ENCODE peak calls at places on chromosomes 12 and 14, in seven cellular contexts. H, P, B, K, J, F and X are unnamed samples.

GRCh38 chr12:80186727-80187217 is 87.4 kb downstream of the OTOGL start:
- DNase-seq in H (peak), P (peak), B (no peak), K (no peak), J (peak), F (no peak), X (peak)

GRCh38 chr12:57527184-57527583 is 4.6 kb downstream of the MBD6 start:
- DNase-seq in H (no peak), P (no peak), B (no peak), K (no peak), J (no peak), F (no peak), X (no peak)

GRCh38 chr14:57486767-57487379 is 6.8 kb downstream of the CCDC198 start:
- DNase-seq in H (no peak), P (no peak), B (no peak), K (no peak), J (peak), F (no peak), X (no peak)

GRCh38 chr12:21433525-21433924 is 3.9 kb upstream of the PYROXD1 start:
- DNase-seq in H (no peak), P (no peak), B (no peak), K (no peak), J (no peak), F (no peak), X (no peak)

GRCh38 chr12:52585951-52586350 is 12.3 kb upstream of the KRT74 start:
- DNase-seq in H (no peak), P (no peak), B (no peak), K (no peak), J (no peak), F (peak), X (no peak)

GRCh38 chr12:124765571-124766489 is 97.8 kb downstream of the SCARB1 start:
- DNase-seq in H (no peak), P (no peak), B (no peak), K (no peak), J (peak), F (no peak), X (no peak)

GRCh38 chr14:106318700-106319099 is 792.3 kb downstream of the TMEM121 start:
- DNase-seq in H (no peak), P (no peak), B (no peak), K (peak), J (no peak), F (peak), X (no peak)

GRCh38 chr12:70661762-70662161 is 24.5 kb upstream of the PTPRB start:
- DNase-seq in H (peak), P (no peak), B (no peak), K (no peak), J (peak), F (no peak), X (no peak)

GRCh38 chr14:31934767-31935266 is 142.3 kb upstream of the ARHGAP5 start:
- DNase-seq in H (no peak), P (peak), B (peak), K (no peak), J (peak), F (no peak), X (peak)

GRCh38 chr12:64627781-64628180 is 17.5 kb downstream of the RASSF3 start:
- DNase-seq in H (no peak), P (no peak), B (no peak), K (no peak), J (peak), F (no peak), X (no peak)

GRCh38 chr12:68391905-68392304 is 59.7 kb upstream of the MDM1 start:
- DNase-seq in H (no peak), P (no peak), B (no peak), K (no peak), J (no peak), F (no peak), X (no peak)

GRCh38 chr14:104536942-104537612 is 42.5 kb upstream of the C14orf180 start:
- DNase-seq in H (no peak), P (no peak), B (no peak), K (no peak), J (peak), F (no peak), X (no peak)

GRCh38 chr12:111394480-111394879 is 11.2 kb upstream of the SH2B3 start:
- DNase-seq in H (no peak), P (no peak), B (no peak), K (no peak), J (no peak), F (no peak), X (no peak)

GRCh38 chr12:43501705-43502104 is 50.3 kb downstream of the ADAMTS20 start:
- DNase-seq in H (no peak), P (no peak), B (no peak), K (no peak), J (peak), F (no peak), X (no peak)

GRCh38 chr12:54558311-54558710 is 8.9 kb downstream of the PDE1B start:
- DNase-seq in H (no peak), P (no peak), B (no peak), K (no peak), J (no peak), F (no peak), X (no peak)
- H3K4me3 ChIP-seq in H (no peak), P (no peak), B (no peak), K (no peak), J (no peak), F (no peak), X (no peak)

GRCh38 chr12:130714591-130715149 is 1.4 kb downstream of the RIMBP2 start:
- DNase-seq in H (no peak), P (no peak), B (no peak), K (no peak), J (no peak), F (no peak), X (peak)
- H3K4me3 ChIP-seq in H (no peak), P (no peak), B (peak), K (peak), J (no peak), F (no peak), X (peak)

GRCh38 chr14:100066984-100067383 is 1.8 kb downstream of the EVL start:
- DNase-seq in H (no peak), P (no peak), B (no peak), K (peak), J (no peak), F (no peak), X (no peak)

GRCh38 chr14:100067971-100068959 is 3.0 kb downstream of the EVL start:
- DNase-seq in H (no peak), P (peak), B (peak), K (peak), J (peak), F (peak), X (no peak)

GRCh38 chr14:100067481-100067880 is 2.3 kb downstream of the EVL start:
- DNase-seq in H (no peak), P (no peak), B (no peak), K (peak), J (no peak), F (no peak), X (no peak)

GRCh38 chr14:100065161-100065871 is at the start of gene EVL:
- DNase-seq in H (no peak), P (peak), B (peak), K (peak), J (no peak), F (peak), X (no peak)

GRCh38 chr14:100065942-100066574 is 836 bp downstream of the EVL start:
- DNase-seq in H (no peak), P (no peak), B (no peak), K (peak), J (peak), F (peak), X (no peak)
- H3K4me3 ChIP-seq in H (no peak), P (no peak), B (peak), K (peak), J (no peak), F (peak), X (no peak)

DNA sequence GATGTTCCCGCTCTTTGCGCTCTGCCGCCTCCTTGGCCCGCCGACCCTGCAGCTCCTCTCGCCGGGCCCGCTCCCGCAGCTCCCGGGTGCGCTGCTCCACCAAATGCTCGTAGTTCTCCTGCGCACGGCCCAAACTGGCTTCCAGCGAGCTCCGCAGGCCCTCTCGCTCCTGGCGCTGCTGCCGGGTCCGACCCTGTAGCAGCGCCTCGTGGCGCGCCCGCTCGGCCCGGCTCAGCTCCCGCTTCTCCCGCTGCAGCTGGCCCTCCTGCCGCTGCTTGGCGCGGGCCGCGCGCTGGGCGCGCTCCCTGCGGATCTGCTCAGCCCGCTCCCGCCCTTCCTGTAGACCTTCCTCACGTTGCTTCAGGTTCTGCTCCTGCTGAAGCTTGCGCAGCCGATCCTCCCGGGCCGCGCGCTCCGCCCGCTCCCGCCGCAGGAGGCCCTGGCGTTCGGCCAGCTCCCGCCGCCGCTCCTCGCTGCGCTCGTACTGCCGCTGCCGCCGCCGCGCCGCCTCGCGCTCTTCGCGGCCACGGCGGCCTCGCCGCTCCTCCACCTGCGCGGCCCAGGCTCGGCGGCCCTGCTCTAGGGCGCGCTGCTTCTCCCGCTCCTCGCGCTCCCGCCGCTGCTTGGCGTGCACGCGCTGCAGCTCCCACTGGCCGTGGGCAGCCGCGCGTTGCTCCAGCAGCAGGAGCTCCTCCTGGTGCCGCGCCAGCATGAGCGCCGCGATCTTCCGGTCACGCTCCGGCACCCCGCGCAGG is 2.6 kb downstream of the CCDC177 start:
- DNase-seq in H (no peak), P (no peak), B (no peak), K (peak), J (peak), F (no peak), X (peak)
- H3K4me3 ChIP-seq in H (peak), P (no peak), B (peak), K (no peak), J (no peak), F (no peak), X (peak)

DNA sequence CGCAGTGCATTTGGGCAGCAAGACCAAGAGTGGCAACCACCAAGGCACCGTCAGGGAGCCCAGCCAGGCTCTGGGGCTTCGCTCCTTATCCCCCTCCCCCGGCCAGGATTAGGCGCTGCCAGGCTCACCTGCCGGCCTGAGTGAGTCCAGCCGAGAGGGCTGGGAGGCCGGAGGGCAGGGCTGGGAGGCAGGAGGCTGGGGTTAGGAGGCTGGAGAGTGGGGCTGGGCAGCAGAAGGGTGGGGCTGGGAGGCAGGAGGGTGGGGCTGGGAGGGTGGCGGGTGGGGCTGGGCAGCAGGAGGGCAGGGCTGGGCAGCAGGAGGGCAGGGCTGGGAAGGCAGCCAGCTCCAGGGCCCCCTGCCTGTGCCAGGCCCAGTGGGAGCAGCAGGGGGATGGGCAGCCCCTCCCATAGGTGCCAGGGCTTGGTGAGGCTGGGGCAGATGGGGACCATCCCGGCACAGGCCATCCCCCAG is 101.7 kb upstream of the EIF5 start:
- DNase-seq in H (no peak), P (no peak), B (no peak), K (no peak), J (no peak), F (no peak), X (no peak)
- H3K4me3 ChIP-seq in H (no peak), P (no peak), B (no peak), K (no peak), J (no peak), F (no peak), X (no peak)

GRCh38 chr12:46126050-46126727 is 135.8 kb upstream of the SCAF11 start:
- DNase-seq in H (no peak), P (no peak), B (no peak), K (no peak), J (no peak), F (no peak), X (no peak)

GRCh38 chr12:46124132-46124847 is 133.9 kb upstream of the SCAF11 start:
- DNase-seq in H (no peak), P (no peak), B (no peak), K (no peak), J (no peak), F (no peak), X (no peak)

DNA sequence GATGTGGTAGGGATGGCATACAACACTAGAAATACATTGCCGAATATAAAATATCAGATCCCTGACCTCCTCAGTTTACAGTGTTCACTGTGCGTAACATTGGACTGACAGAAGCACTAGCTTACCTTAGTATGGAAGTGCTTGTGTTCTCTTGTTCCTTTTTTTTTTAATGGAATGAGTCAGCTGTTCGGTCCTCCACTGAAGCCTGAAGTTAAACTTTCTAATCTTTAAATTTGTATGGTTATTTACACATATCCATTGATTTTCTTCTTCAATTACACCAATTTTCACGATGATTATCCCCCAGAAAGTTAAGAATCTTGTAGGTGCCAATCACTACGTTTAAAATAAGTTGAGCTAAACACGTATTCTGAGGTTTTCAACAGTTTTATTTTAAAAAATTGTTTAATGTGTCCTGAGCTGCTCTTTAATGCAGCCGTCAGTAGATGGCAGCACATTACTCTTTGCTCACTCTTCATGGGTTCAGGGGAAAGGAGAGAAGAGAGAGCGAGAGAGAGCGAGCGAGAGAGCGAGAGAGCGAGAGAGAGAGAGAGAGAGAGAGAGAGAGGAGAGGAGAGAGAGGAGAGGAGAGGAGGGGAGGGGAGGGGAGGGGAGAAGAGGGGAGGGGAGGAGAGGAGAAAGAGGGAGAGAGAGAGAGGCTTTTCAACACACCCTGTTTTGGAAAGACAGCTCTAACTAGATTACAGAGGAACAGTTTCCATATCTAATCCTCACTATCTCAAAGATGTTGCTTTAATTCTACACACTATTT is 134.7 kb upstream of the SCAF11 start:
- DNase-seq in H (peak), P (peak), B (no peak), K (peak), J (peak), F (peak), X (peak)
- H3K4me3 ChIP-seq in H (peak), P (no peak), B (peak), K (no peak), J (no peak), F (no peak), X (peak)

GRCh38 chr12:54034784-54035310 is 2.0 kb downstream of the HOXC5 start:
- DNase-seq in H (no peak), P (no peak), B (no peak), K (no peak), J (no peak), F (no peak), X (no peak)

GRCh38 chr12:54038260-54038759 is 5.5 kb downstream of the HOXC5 start:
- DNase-seq in H (no peak), P (no peak), B (no peak), K (no peak), J (no peak), F (no peak), X (peak)

GRCh38 chr12:54037360-54038259 is 4.8 kb downstream of the HOXC5 start:
- DNase-seq in H (no peak), P (no peak), B (no peak), K (no peak), J (no peak), F (no peak), X (no peak)

GRCh38 chr12:54035561-54036377 is 2.9 kb downstream of the HOXC5 start:
- DNase-seq in H (no peak), P (no peak), B (no peak), K (no peak), J (no peak), F (no peak), X (no peak)

DNA sequence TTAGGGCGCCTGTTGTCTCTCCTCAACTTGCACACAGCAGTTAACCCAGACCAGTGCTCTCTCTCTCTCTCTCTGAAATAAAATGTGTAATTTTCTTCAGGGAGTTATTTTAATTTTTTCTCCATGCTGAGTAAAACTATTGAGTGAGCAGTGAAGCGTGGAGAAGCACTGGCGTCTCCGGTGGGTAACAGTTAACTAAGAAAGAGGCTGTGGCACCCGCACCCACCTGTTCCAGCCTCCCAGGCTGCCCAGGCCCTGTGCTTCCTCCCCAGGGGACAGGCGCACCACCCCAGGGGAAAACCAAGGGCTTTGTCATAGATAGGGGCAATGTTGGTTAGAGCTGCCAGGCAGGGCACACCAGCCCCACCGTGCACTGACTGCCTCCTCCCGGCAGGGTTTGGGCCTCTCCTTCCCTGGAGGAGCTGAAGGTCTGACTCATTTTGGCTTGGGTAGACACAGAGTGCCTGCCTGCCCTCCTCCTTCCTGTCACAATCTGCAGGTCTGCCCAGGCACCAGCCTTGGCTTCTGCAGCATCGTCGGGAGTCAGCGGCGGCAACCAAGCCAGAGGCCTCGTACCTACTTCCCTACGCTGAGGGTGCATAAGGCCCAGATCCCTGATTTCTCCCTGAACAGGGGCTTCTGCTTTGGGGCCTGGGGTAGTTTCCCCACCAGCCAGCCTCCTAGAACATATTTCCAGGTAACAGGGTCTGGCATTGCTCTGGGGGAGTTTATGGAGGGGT is 3.9 kb downstream of the HOXC5 start:
- DNase-seq in H (no peak), P (peak), B (no peak), K (no peak), J (no peak), F (no peak), X (peak)
- H3K4me3 ChIP-seq in H (no peak), P (no peak), B (no peak), K (no peak), J (no peak), F (no peak), X (no peak)

DNA sequence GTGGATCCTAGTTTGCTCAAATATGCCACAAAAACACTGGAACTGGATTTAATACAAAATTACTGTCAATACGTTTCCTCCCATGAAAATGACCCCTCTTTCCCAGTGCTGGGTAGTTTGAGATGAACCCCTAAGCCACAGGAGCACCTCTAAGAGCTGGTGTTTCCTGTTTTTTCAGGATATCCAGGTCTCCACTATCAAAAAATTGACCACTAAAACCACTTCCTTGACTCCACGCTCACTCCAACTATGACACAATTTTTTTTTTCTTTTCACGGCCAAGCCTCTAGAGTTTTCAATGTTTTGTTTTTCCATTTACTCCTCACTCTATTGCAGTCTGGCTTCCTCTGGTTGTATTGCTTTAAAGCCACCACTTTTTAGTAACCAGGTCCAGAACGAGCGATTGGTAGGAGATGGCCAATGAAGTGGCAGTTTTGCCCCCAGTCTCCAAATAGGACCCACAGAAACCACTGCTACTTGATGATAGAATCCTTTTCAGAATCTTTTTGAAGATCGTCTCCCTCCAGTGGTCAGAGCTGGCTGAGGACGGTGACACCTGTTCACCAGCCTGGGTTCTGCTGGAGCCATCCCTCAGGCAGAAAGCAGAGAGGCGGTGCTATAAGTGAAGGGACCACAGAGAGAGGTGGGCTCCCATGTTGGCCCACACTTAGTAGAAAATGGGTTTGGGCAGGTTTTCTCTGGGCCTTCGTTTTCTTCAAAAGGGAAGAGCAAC is 454.4 kb downstream of the VRK1 start:
- DNase-seq in H (no peak), P (no peak), B (no peak), K (peak), J (no peak), F (no peak), X (no peak)
- H3K4me3 ChIP-seq in H (no peak), P (no peak), B (no peak), K (no peak), J (no peak), F (no peak), X (no peak)

GRCh38 chr12:6553051-6553868 is 2.6 kb downstream of the IFFO1 start:
- DNase-seq in H (no peak), P (peak), B (peak), K (no peak), J (peak), F (no peak), X (no peak)
- H3K4me3 ChIP-seq in H (no peak), P (no peak), B (peak), K (peak), J (peak), F (no peak), X (no peak)

GRCh38 chr12:95446511-95446910 is 27.4 kb upstream of the METAP2 start:
- DNase-seq in H (no peak), P (no peak), B (peak), K (no peak), J (peak), F (no peak), X (peak)
- H3K4me3 ChIP-seq in H (no peak), P (no peak), B (peak), K (no peak), J (no peak), F (no peak), X (no peak)